ENCODE peak calls at places on chromosomes 6 and 20, in six cellular contexts. G, N, V, A, C and E are unnamed samples.

GRCh38 chr6:159203304-159204005 is 34.3 kb downstream of the FNDC1 start:
- DNase-seq in G (peak), N (no peak), V (no peak), A (peak), C (peak), E (peak)

GRCh38 chr6:104572901-104573300 is 286.8 kb downstream of the HACE1 start:
- DNase-seq in G (no peak), N (no peak), V (no peak), A (no peak), C (no peak), E (no peak)

GRCh38 chr6:27551607-27552006 is 78.7 kb upstream of the ZNF184 start:
- DNase-seq in G (no peak), N (no peak), V (no peak), A (no peak), C (no peak), E (no peak)

GRCh38 chr6:148324297-148325007 is 18.2 kb upstream of the SASH1 start:
- DNase-seq in G (peak), N (no peak), V (no peak), A (peak), C (no peak), E (no peak)

GRCh38 chr6:43325876-43326275 is 17.2 kb upstream of the CRIP3 start:
- DNase-seq in G (no peak), N (no peak), V (no peak), A (no peak), C (no peak), E (no peak)

GRCh38 chr20:38811769-38812168 is 6.3 kb downstream of the PPP1R16B start:
- DNase-seq in G (no peak), N (no peak), V (no peak), A (no peak), C (no peak), E (no peak)

GRCh38 chr6:166490671-166491500 is 95.6 kb downstream of the RAMACL start:
- DNase-seq in G (no peak), N (no peak), V (no peak), A (no peak), C (peak), E (no peak)

GRCh38 chr6:36650848-36651247 is 27.7 kb upstream of the CDKN1A start:
- DNase-seq in G (no peak), N (no peak), V (no peak), A (no peak), C (no peak), E (no peak)

GRCh38 chr6:138571585-138572199 is 72.4 kb upstream of the NHSL1 start:
- DNase-seq in G (no peak), N (no peak), V (no peak), A (peak), C (no peak), E (no peak)

GRCh38 chr6:165649701-165650137 is 13.3 kb downstream of the PDE10A start:
- DNase-seq in G (no peak), N (no peak), V (no peak), A (no peak), C (no peak), E (no peak)

DNA sequence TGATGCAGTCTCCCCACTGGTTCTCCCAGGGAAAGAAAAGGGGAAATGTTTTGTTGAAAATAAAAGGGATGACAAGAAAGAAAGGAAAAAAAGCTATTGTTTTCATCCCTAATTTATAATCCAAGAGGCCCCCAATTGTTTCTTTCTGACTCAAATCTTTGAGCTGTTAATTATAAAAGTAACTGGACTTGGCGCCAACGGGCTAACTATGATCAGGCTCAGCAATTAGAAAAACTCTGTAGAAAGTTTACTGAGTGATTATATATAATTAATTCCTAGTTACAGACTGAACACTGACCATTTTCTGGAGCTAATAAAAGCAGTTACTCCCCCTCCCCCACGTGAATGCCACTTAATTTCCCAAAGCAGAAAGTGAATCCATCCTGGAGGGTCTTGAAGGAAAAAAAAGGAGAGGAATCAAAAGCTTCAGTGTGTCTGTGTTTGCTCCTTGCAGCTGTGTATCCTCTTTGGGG is 3.2 kb downstream of the ZMYND8 start:
- DNase-seq in G (no peak), N (no peak), V (no peak), A (no peak), C (no peak), E (no peak)
- H3K27ac ChIP-seq in G (peak), N (peak), V (peak), A (no peak), C (no peak), E (peak)

DNA sequence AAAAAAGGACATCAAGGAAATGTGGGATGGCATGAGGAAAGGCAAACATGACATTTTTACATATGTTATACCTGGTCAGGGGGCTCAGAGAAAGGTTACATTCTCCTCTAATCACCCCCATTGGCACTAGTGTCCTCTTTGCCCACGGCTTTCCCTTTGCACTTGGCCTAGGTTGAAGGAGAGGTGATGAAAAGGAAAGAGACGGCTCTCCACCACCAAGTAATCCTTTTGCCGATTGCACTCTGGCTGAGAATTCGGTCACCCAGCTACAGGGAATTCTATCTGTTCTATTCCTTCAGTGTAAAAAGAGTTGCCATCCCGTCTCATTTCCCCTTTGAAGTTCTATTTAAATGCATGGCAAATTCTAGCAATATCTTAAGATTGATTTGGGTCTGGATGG is 10.4 kb downstream of the VGLL2 start:
- DNase-seq in G (no peak), N (no peak), V (no peak), A (no peak), C (no peak), E (no peak)
- H3K27ac ChIP-seq in G (no peak), N (no peak), V (no peak), A (no peak), C (no peak), E (no peak)

GRCh38 chr6:17959317-17959716 is 28.1 kb downstream of the KIF13A start:
- DNase-seq in G (no peak), N (no peak), V (no peak), A (no peak), C (peak), E (no peak)
- H3K27ac ChIP-seq in G (peak), N (no peak), V (no peak), A (no peak), C (no peak), E (no peak)

DNA sequence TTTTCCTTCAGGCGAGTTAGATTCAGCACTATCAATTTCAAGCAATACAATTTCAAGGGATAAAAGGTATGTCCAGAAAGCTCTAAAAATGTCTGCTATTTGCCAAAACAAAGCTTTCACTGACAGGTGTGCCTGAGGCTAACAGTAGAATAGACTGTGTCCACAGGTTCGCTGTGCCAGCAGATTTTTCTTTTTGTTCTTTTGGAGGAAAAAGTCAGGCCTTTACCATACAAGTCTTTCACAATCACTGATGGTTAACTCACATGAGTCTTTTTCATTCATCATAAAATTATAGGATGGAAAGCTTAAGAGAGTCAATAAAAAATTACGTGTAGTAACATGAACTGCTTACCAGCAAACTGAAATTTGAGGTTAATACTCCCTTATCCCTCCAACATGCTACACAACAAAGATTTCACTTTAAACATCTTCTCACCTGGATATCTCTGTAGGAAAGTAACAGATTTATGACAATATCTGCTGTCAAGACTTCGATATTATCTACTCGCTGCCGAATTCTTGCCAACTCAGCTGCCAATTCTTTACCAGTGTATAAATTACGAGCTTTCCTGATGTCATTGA is 95.4 kb downstream of the MAP3K5 start:
- DNase-seq in G (no peak), N (no peak), V (no peak), A (no peak), C (no peak), E (peak)
- H3K27ac ChIP-seq in G (no peak), N (peak), V (no peak), A (no peak), C (no peak), E (no peak)

DNA sequence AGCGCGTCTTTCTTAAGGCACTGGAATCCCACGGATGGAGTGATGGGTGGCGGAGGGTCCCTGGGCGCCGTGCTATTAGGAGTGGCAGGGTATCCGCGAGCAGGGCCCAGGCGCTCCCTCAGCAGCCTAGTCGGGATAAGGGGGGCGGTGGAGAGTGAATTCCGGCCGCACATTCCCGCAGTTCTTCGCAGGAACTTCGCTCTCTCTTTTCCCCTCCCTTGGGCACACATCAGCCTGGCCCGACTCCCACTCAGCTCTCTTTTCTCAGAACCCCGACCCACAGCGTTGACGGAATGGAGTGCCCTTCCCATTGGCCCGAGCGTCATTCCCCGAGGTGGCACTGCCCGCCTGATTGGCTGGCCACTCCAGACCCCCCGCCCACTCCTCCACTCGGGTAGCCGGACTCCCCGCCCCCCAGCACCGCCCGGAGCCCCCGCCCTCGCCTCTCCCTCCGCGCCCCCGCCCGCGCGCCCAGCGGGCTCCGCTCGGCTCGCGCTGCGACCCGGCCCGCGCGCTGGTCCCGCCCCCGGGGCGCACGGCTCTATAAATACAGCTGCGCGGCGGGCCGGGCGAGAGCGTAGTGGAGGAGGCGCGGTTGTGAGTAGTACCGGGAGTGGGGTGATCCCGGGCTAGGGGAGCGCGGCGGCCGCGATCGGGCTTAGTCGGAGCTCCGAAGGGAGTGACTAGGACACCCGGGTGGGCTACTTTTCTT is at the start of gene ID4:
- DNase-seq in G (peak), N (peak), V (peak), A (peak), C (peak), E (no peak)
- H3K27ac ChIP-seq in G (peak), N (peak), V (peak), A (peak), C (peak), E (no peak)